ENCODE peak calls at places on chromosomes 13 and 19, in five cellular contexts. A is effector memory CD8-positive, alpha-beta T cell; S is ascending aorta; F is right cardiac atrium; X is body of pancreas. J is an unnamed sample.

GRCh38 chr13:61927648-61928047 is 512.0 kb upstream of the PCDH20 start:
- DNase-seq in X (no peak), A (no peak), F (no peak), S (no peak), J (no peak)

GRCh38 chr19:49614096-49614857 is 23.3 kb downstream of the PRR12 start:
- DNase-seq in A (no peak), X (no peak), F (peak; percentile 54), S (no peak), J (no peak)

GRCh38 chr13:85816413-85816812 is 17.2 kb upstream of the SLITRK6 start:
- DNase-seq in S (no peak), F (no peak), X (no peak), A (no peak), J (no peak)

GRCh38 chr13:42525035-42525504 is 48.9 kb upstream of the TNFSF11 start:
- DNase-seq in S (no peak), X (no peak), A (no peak), F (no peak), J (no peak)

GRCh38 chr13:39509616-39510015 is 93.4 kb downstream of the LHFPL6 start:
- DNase-seq in S (no peak), F (no peak), X (no peak), A (no peak), J (no peak)

GRCh38 chr13:49958321-49958720 is 22.2 kb upstream of the SPRYD7 start:
- DNase-seq in F (no peak), X (no peak), S (no peak), A (no peak), J (no peak)

GRCh38 chr13:110593430-110594130 is 21.8 kb upstream of the NAXD start:
- DNase-seq in A (peak; percentile 8), S (no peak), F (no peak), X (no peak), J (no peak)

GRCh38 chr13:60453490-60453889 is 56.5 kb downstream of the TDRD3 start:
- DNase-seq in F (no peak), S (no peak), A (no peak), X (no peak), J (no peak)

GRCh38 chr19:40300668-40301067 is 15.5 kb upstream of the AKT2 start:
- DNase-seq in F (no peak), X (no peak), S (no peak), A (no peak), J (no peak)

GRCh38 chr13:28531195-28531955 is 36.4 kb upstream of the FLT1 start:
- DNase-seq in S (peak; percentile 70), F (peak; percentile 86), X (no peak), A (no peak), J (peak; percentile 21)

GRCh38 chr13:34070006-34070405 is 252.1 kb downstream of the RFC3 start:
- DNase-seq in F (no peak), S (no peak), A (no peak), X (no peak), J (no peak)

GRCh38 chr13:98348476-98348875 is 171.4 kb upstream of the RNF113B start:
- DNase-seq in X (no peak), A (no peak), F (no peak), S (no peak), J (no peak)

GRCh38 chr13:38210928-38211596 is 138.6 kb upstream of the UFM1 start:
- DNase-seq in F (no peak), S (no peak), X (no peak), A (no peak), J (no peak)

GRCh38 chr13:47144782-47145181 is 247.9 kb upstream of the HTR2A start:
- DNase-seq in S (no peak), X (no peak), F (no peak), A (no peak), J (no peak)

GRCh38 chr19:10118960-10119359 is 739 bp downstream of the EIF3G start:
- DNase-seq in F (peak; percentile 47), X (no peak), A (no peak), S (no peak), J (no peak)

GRCh38 chr13:42409061-42409460 is 137.1 kb downstream of the AKAP11 start:
- DNase-seq in F (no peak), S (no peak), A (no peak), X (no peak), J (no peak)

GRCh38 chr13:30743319-30744055 is 8.1 kb downstream of the ALOX5AP start:
- DNase-seq in X (no peak), S (peak; percentile 83), F (no peak), A (no peak), J (peak; percentile 82)

GRCh38 chr19:48992571-48993174 is 436 bp downstream of the GYS1 start:
- DNase-seq in X (no peak), A (no peak), F (peak; percentile 75), S (no peak), J (peak; percentile 69)

GRCh38 chr19:30733826-30734550 is 361.8 kb downstream of the ZNF536 start:
- DNase-seq in S (no peak), F (no peak), X (no peak), A (no peak), J (no peak)

GRCh38 chr13:74090869-74091605 is 43.2 kb downstream of the KLF12 start:
- DNase-seq in X (no peak), F (no peak), S (no peak), A (no peak), J (no peak)

GRCh38 chr19:46299004-46299509 is 2.2 kb downstream of the HIF3A start:
- DNase-seq in F (peak; percentile 99), X (peak; percentile 97), S (peak; percentile 97), A (no peak), J (peak; percentile 99)

GRCh38 chr19:48123907-48124675 is 13.5 kb upstream of the PLA2G4C start:
- DNase-seq in A (no peak), F (no peak), X (no peak), S (no peak), J (no peak)

GRCh38 chr13:49435992-49436391 is 7.9 kb downstream of the CAB39L start:
- DNase-seq in X (no peak), S (no peak), F (no peak), A (no peak), J (no peak)

GRCh38 chr19:29478578-29479565 is 46.9 kb upstream of the VSTM2B start:
- DNase-seq in X (no peak), S (no peak), F (no peak), A (no peak), J (no peak)

GRCh38 chr19:38990949-38991697 is 15.6 kb upstream of the FBXO17 start:
- DNase-seq in S (no peak), F (peak; percentile 63), X (no peak), A (no peak), J (peak; percentile 29)

GRCh38 chr19:47240996-47241918 is 10.3 kb upstream of the BBC3 start:
- DNase-seq in F (peak; percentile 89), S (peak; percentile 92), X (peak; percentile 94), A (peak; percentile 77), J (no peak)

GRCh38 chr13:99681695-99682094 is 180.4 kb downstream of the TM9SF2 start:
- DNase-seq in A (no peak), F (no peak), S (no peak), X (no peak), J (no peak)

GRCh38 chr19:38617764-38618589 is at the start of gene MAP4K1:
- DNase-seq in X (peak; percentile 33), S (peak; percentile 67), A (peak; percentile 52), F (peak; percentile 82), J (no peak)

GRCh38 chr13:41848435-41849255 is 112.3 kb downstream of the VWA8 start:
- DNase-seq in A (no peak), F (no peak), S (no peak), X (no peak), J (no peak)

J was measured in tibial artery.